ENCODE peak calls at places on chromosomes 3 and 15, in six cellular contexts. One of them, this sample, is unnamed. For H3K4me1 and H3K9me3, the result is how much of the 10 kb centered on the place peaks cover.

GRCh38 chr15:85318048-85318731 is 62.2 kb upstream of the AKAP13 start:
- DNase-seq in tibial artery: no peak
- DNase-seq in neural progenitor cell: no peak
- DNase-seq in CD8-positive, alpha-beta T cell: no peak
- DNase-seq in cardiac muscle cell: peak
- DNase-seq in breast epithelium: no peak
- DNase-seq in this sample: no peak

GRCh38 chr15:63718590-63719035 is 115.1 kb downstream of the HERC1 start:
- DNase-seq in tibial artery: no peak
- DNase-seq in neural progenitor cell: no peak
- DNase-seq in CD8-positive, alpha-beta T cell: no peak
- DNase-seq in cardiac muscle cell: peak
- DNase-seq in breast epithelium: no peak
- DNase-seq in this sample: no peak

GRCh38 chr15:74381481-74381880 is 14.0 kb upstream of the CYP11A1 start:
- DNase-seq in tibial artery: no peak
- DNase-seq in neural progenitor cell: no peak
- DNase-seq in CD8-positive, alpha-beta T cell: no peak
- DNase-seq in cardiac muscle cell: no peak
- DNase-seq in breast epithelium: no peak
- DNase-seq in this sample: no peak

GRCh38 chr3:118269537-118270125 is 765.0 kb downstream of the IGSF11 start:
- DNase-seq in tibial artery: no peak
- DNase-seq in neural progenitor cell: no peak
- DNase-seq in CD8-positive, alpha-beta T cell: no peak
- DNase-seq in cardiac muscle cell: no peak
- DNase-seq in breast epithelium: no peak
- DNase-seq in this sample: no peak

GRCh38 chr3:161314836-161315391 is 56.4 kb downstream of the SPTSSB start:
- DNase-seq in tibial artery: no peak
- DNase-seq in neural progenitor cell: no peak
- DNase-seq in CD8-positive, alpha-beta T cell: no peak
- DNase-seq in cardiac muscle cell: no peak
- DNase-seq in breast epithelium: no peak
- DNase-seq in this sample: no peak

GRCh38 chr15:65312400-65312916 is 8.0 kb downstream of the RNU5B-1 start:
- DNase-seq in tibial artery: no peak
- DNase-seq in neural progenitor cell: no peak
- DNase-seq in CD8-positive, alpha-beta T cell: no peak
- DNase-seq in cardiac muscle cell: peak
- DNase-seq in breast epithelium: no peak
- DNase-seq in this sample: no peak

GRCh38 chr3:49882182-49882581 is 12.5 kb upstream of the CAMKV start:
- DNase-seq in tibial artery: no peak
- DNase-seq in neural progenitor cell: no peak
- DNase-seq in CD8-positive, alpha-beta T cell: no peak
- DNase-seq in cardiac muscle cell: no peak
- DNase-seq in breast epithelium: no peak
- DNase-seq in this sample: no peak

GRCh38 chr3:151282921-151283320 is 4.6 kb upstream of the P2RY14 start:
- DNase-seq in tibial artery: no peak
- DNase-seq in neural progenitor cell: peak
- DNase-seq in CD8-positive, alpha-beta T cell: no peak
- DNase-seq in cardiac muscle cell: peak
- DNase-seq in breast epithelium: no peak
- DNase-seq in this sample: no peak

GRCh38 chr3:135176881-135177280 is 381.8 kb downstream of the EPHB1 start:
- DNase-seq in tibial artery: no peak
- DNase-seq in neural progenitor cell: no peak
- DNase-seq in CD8-positive, alpha-beta T cell: no peak
- DNase-seq in cardiac muscle cell: no peak
- DNase-seq in breast epithelium: no peak
- DNase-seq in this sample: no peak

GRCh38 chr3:196207833-196208607 is 3.2 kb downstream of the ZDHHC19 start:
- DNase-seq in tibial artery: no peak
- DNase-seq in neural progenitor cell: peak
- DNase-seq in CD8-positive, alpha-beta T cell: peak
- DNase-seq in cardiac muscle cell: peak
- DNase-seq in breast epithelium: no peak
- DNase-seq in this sample: peak

GRCh38 chr15:64430000-64430735 is 30.2 kb upstream of the ZNF609 start:
- DNase-seq in tibial artery: no peak
- DNase-seq in neural progenitor cell: peak
- DNase-seq in CD8-positive, alpha-beta T cell: peak
- DNase-seq in cardiac muscle cell: peak
- DNase-seq in breast epithelium: no peak
- DNase-seq in this sample: peak

GRCh38 chr15:54990793-54991192 is 205.9 kb downstream of the RSL24D1 start:
- DNase-seq in tibial artery: no peak
- DNase-seq in neural progenitor cell: no peak
- DNase-seq in CD8-positive, alpha-beta T cell: no peak
- DNase-seq in cardiac muscle cell: no peak
- DNase-seq in breast epithelium: no peak
- DNase-seq in this sample: no peak

GRCh38 chr3:89107461-89108035 is at the start of gene EPHA3:
- DNase-seq in tibial artery: peak
- DNase-seq in neural progenitor cell: peak
- DNase-seq in CD8-positive, alpha-beta T cell: peak
- DNase-seq in cardiac muscle cell: peak
- DNase-seq in breast epithelium: no peak
- DNase-seq in this sample: peak

GRCh38 chr3:150887031-150887430 is 18.2 kb downstream of the MINDY4B start:
- DNase-seq in tibial artery: no peak
- DNase-seq in neural progenitor cell: no peak
- DNase-seq in CD8-positive, alpha-beta T cell: no peak
- DNase-seq in cardiac muscle cell: peak
- DNase-seq in breast epithelium: no peak
- DNase-seq in this sample: no peak

GRCh38 chr3:58008140-58009025 is at the start of gene FLNB:
- DNase-seq in tibial artery: peak
- DNase-seq in neural progenitor cell: peak
- DNase-seq in CD8-positive, alpha-beta T cell: peak
- DNase-seq in cardiac muscle cell: peak
- DNase-seq in breast epithelium: peak
- DNase-seq in this sample: peak

GRCh38 chr15:78841307-78841706 is 30.0 kb upstream of the ADAMTS7 start:
- DNase-seq in tibial artery: no peak
- DNase-seq in neural progenitor cell: no peak
- DNase-seq in CD8-positive, alpha-beta T cell: no peak
- DNase-seq in cardiac muscle cell: no peak
- DNase-seq in breast epithelium: no peak
- DNase-seq in this sample: no peak

GRCh38 chr15:70132148-70132547 is 34.4 kb upstream of the TLE3 start:
- DNase-seq in tibial artery: no peak
- DNase-seq in neural progenitor cell: no peak
- DNase-seq in CD8-positive, alpha-beta T cell: no peak
- DNase-seq in cardiac muscle cell: peak
- DNase-seq in breast epithelium: no peak
- DNase-seq in this sample: no peak

GRCh38 chr3:164004205-164004604 is 1074.1 kb downstream of the SI start:
- DNase-seq in tibial artery: no peak
- DNase-seq in neural progenitor cell: peak
- DNase-seq in CD8-positive, alpha-beta T cell: no peak
- DNase-seq in cardiac muscle cell: no peak
- DNase-seq in breast epithelium: no peak
- DNase-seq in this sample: no peak
- H3K4me3 ChIP-seq in tibial artery: no peak
- H3K4me3 ChIP-seq in neural progenitor cell: no peak
- H3K4me3 ChIP-seq in CD8-positive, alpha-beta T cell: no peak
- H3K4me3 ChIP-seq in cardiac muscle cell: no peak
- H3K4me3 ChIP-seq in breast epithelium: no peak
- H3K4me3 ChIP-seq in this sample: no peak

DNA sequence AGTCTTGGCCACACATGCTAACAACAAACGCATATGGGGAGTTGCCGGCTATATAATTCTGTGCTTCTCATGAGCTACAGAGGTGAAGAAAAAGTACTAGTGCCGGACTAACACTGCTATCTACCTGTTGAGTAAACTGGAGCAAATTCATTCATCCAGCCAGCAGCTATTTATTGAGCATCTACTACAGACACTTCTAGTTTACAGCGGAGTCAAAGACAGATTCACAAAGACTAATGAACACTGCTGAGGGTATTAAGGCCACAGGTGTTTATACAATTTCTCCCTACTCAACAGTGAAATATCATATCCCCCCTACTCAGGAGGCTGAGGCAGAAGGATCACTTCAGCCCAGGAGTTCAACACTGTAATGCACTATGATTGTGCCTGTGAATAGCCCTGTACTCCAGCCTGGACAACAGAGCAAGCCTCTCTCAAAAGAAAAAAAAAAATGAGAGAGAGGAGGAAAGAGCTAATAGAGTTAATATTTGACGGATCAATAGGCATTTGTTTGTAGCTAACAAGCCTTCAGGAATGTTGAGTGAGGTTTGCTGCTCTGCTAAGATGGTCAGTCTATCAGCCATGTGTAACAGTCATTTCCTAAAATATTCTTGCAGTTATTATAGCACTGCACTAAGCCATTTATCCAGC is 17.8 kb downstream of the ADCY5 start:
- DNase-seq in tibial artery: no peak
- DNase-seq in neural progenitor cell: no peak
- DNase-seq in CD8-positive, alpha-beta T cell: no peak
- DNase-seq in cardiac muscle cell: no peak
- DNase-seq in breast epithelium: no peak
- DNase-seq in this sample: no peak
- H3K4me1 ChIP-seq in tibial artery: half or more
- H3K4me1 ChIP-seq in neural progenitor cell: under half
- H3K4me1 ChIP-seq in CD8-positive, alpha-beta T cell: under half
- H3K4me1 ChIP-seq in cardiac muscle cell: under half
- H3K4me1 ChIP-seq in breast epithelium: under half
- H3K4me1 ChIP-seq in this sample: under half

DNA sequence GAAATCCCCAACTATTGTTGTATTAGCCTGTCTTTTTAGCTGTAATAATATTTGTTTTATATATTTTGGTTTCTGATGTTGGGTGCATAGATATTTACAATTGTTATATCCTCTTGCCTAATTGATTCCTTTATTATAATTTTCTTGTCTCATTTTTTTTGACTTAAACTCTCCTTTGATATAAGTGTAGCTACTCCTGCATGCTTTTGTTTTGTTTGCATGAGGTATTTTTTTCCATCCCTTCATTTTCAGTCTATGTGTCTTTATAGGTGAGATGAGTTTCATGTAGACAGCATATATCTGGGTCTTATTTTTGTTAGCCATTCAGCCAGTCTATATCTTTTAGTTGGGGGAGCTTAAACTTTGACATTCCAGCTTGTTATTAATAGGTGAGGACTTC is 37.4 kb downstream of the FAIM start:
- DNase-seq in tibial artery: no peak
- DNase-seq in neural progenitor cell: no peak
- DNase-seq in CD8-positive, alpha-beta T cell: no peak
- DNase-seq in cardiac muscle cell: no peak
- DNase-seq in breast epithelium: no peak
- DNase-seq in this sample: no peak
- H3K9me3 ChIP-seq in tibial artery: under half
- H3K9me3 ChIP-seq in neural progenitor cell: under half
- H3K9me3 ChIP-seq in CD8-positive, alpha-beta T cell: under half
- H3K9me3 ChIP-seq in cardiac muscle cell: under half
- H3K9me3 ChIP-seq in breast epithelium: half or more
- H3K9me3 ChIP-seq in this sample: under half

GRCh38 chr3:189267981-189268613 is 96.3 kb downstream of the TPRG1 start:
- DNase-seq in tibial artery: no peak
- DNase-seq in neural progenitor cell: peak
- DNase-seq in CD8-positive, alpha-beta T cell: no peak
- DNase-seq in cardiac muscle cell: peak
- DNase-seq in breast epithelium: no peak
- DNase-seq in this sample: no peak

GRCh38 chr3:189258261-189258660 is 86.5 kb downstream of the TPRG1 start:
- DNase-seq in tibial artery: no peak
- DNase-seq in neural progenitor cell: peak
- DNase-seq in CD8-positive, alpha-beta T cell: no peak
- DNase-seq in cardiac muscle cell: no peak
- DNase-seq in breast epithelium: no peak
- DNase-seq in this sample: no peak

GRCh38 chr3:189260556-189261493 is 89.1 kb downstream of the TPRG1 start:
- DNase-seq in tibial artery: peak
- DNase-seq in neural progenitor cell: no peak
- DNase-seq in CD8-positive, alpha-beta T cell: no peak
- DNase-seq in cardiac muscle cell: peak
- DNase-seq in breast epithelium: peak
- DNase-seq in this sample: no peak

DNA sequence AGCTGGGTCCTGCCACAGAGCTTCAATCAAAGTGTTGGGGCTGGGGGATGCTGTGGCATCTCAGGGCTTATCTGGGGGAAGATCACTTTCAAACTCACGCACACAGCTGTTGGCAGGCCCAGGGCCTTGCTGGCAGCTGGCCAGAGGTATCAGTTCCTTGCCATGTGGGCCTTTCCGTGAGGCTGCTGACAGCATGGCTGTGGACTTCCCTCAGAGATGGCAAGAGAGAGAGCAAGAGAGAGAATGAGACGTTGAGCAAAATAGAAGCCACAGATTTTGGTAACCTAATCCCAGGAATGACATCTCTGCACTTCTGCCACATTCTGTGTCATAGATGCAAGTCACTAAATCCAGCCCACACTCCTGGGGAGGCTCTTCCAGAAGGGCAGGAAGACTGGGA is 91.0 kb downstream of the TPRG1 start:
- DNase-seq in tibial artery: no peak
- DNase-seq in neural progenitor cell: no peak
- DNase-seq in CD8-positive, alpha-beta T cell: no peak
- DNase-seq in cardiac muscle cell: no peak
- DNase-seq in breast epithelium: no peak
- DNase-seq in this sample: no peak
- H3K4me3 ChIP-seq in tibial artery: no peak
- H3K4me3 ChIP-seq in neural progenitor cell: no peak
- H3K4me3 ChIP-seq in CD8-positive, alpha-beta T cell: no peak
- H3K4me3 ChIP-seq in cardiac muscle cell: no peak
- H3K4me3 ChIP-seq in breast epithelium: no peak
- H3K4me3 ChIP-seq in this sample: no peak

GRCh38 chr3:143447491-143447890 is 327.9 kb downstream of the CHST2 start:
- DNase-seq in tibial artery: no peak
- DNase-seq in neural progenitor cell: no peak
- DNase-seq in CD8-positive, alpha-beta T cell: no peak
- DNase-seq in cardiac muscle cell: no peak
- DNase-seq in breast epithelium: no peak
- DNase-seq in this sample: no peak

GRCh38 chr3:143441772-143442171 is 322.2 kb downstream of the CHST2 start:
- DNase-seq in tibial artery: no peak
- DNase-seq in neural progenitor cell: no peak
- DNase-seq in CD8-positive, alpha-beta T cell: no peak
- DNase-seq in cardiac muscle cell: no peak
- DNase-seq in breast epithelium: no peak
- DNase-seq in this sample: no peak

GRCh38 chr3:143443851-143444331 is 324.3 kb downstream of the CHST2 start:
- DNase-seq in tibial artery: peak
- DNase-seq in neural progenitor cell: no peak
- DNase-seq in CD8-positive, alpha-beta T cell: no peak
- DNase-seq in cardiac muscle cell: peak
- DNase-seq in breast epithelium: peak
- DNase-seq in this sample: no peak

GRCh38 chr3:143442761-143443477 is 323.3 kb downstream of the CHST2 start:
- DNase-seq in tibial artery: no peak
- DNase-seq in neural progenitor cell: no peak
- DNase-seq in CD8-positive, alpha-beta T cell: no peak
- DNase-seq in cardiac muscle cell: no peak
- DNase-seq in breast epithelium: no peak
- DNase-seq in this sample: peak

DNA sequence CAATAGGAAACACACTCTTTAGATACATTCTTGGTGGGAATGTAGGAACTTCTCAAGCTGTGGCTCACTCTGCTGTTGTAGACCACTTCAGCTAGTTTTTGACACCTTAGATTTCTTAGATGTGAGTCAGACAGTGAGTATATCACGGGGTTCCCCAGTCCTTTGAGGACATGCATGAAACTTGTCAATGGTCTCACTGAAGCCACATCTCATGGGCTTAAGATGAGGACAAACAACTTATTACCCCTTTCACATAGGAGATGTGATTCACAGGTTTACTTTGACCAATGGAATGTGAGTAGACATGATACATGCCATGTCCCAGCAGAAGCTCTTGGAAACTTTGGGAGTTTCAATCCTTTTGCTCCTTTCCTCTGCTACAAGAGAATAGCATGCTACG is 325.5 kb downstream of the CHST2 start:
- DNase-seq in tibial artery: no peak
- DNase-seq in neural progenitor cell: no peak
- DNase-seq in CD8-positive, alpha-beta T cell: no peak
- DNase-seq in cardiac muscle cell: no peak
- DNase-seq in breast epithelium: no peak
- DNase-seq in this sample: no peak
- H3K4me1 ChIP-seq in tibial artery: under half
- H3K4me1 ChIP-seq in neural progenitor cell: under half
- H3K4me1 ChIP-seq in CD8-positive, alpha-beta T cell: under half
- H3K4me1 ChIP-seq in cardiac muscle cell: under half
- H3K4me1 ChIP-seq in breast epithelium: under half
- H3K4me1 ChIP-seq in this sample: under half

This sample was measured in naive thymus-derived CD4-positive, alpha-beta T cell.